ENCODE peak calls at places on chromosomes 13 and 19, in ten cellular contexts. L, A, G, M, I, Q, T, U, E and V are unnamed samples.

GRCh38 chr19:45615795-45616708 is 14.0 kb upstream of the GPR4 start:
- DNase-seq in T (peak), A (peak), G (peak), U (peak), L (peak), Q (peak), E (peak), I (peak), M (peak), V (peak)

GRCh38 chr19:38049105-38049649 is 142.2 kb downstream of the SIPA1L3 start:
- DNase-seq in Q (peak), A (no peak), U (no peak), G (no peak), I (no peak), E (no peak), L (no peak), M (peak), T (no peak), V (no peak)

GRCh38 chr19:12365094-12365371 is 450 bp downstream of the ZNF442 start:
- DNase-seq in T (peak), E (peak), A (no peak), M (no peak), U (no peak), I (no peak), Q (no peak), L (no peak), G (no peak), V (peak)

GRCh38 chr13:110229905-110230563 is 76.9 kb downstream of the COL4A1 start:
- DNase-seq in G (no peak), T (no peak), I (no peak), E (no peak), L (no peak), Q (no peak), A (no peak), M (no peak), U (no peak), V (no peak)

GRCh38 chr19:40756502-40757110 is 5.6 kb downstream of the SNRPA start:
- DNase-seq in M (peak), T (no peak), L (no peak), I (no peak), A (peak), E (no peak), U (no peak), Q (peak), G (no peak), V (no peak)

GRCh38 chr13:109394311-109394988 is 391.9 kb downstream of the IRS2 start:
- DNase-seq in U (no peak), G (peak), Q (no peak), A (no peak), M (no peak), E (no peak), L (no peak), T (no peak), I (no peak), V (no peak)

GRCh38 chr19:311813-312261 is 20.6 kb upstream of the PLPP2 start:
- DNase-seq in U (peak), I (no peak), E (no peak), G (no peak), L (no peak), M (no peak), Q (no peak), T (no peak), A (no peak), V (no peak)

GRCh38 chr19:18308051-18308947 is 14.6 kb downstream of the LSM4 start:
- DNase-seq in Q (no peak), L (no peak), I (no peak), U (no peak), A (no peak), T (no peak), G (no peak), E (no peak), M (no peak), V (no peak)

GRCh38 chr13:96690998-96691397 is 303.3 kb downstream of the OXGR1 start:
- DNase-seq in I (no peak), U (no peak), Q (no peak), T (no peak), M (no peak), G (no peak), A (no peak), E (no peak), L (no peak), V (no peak)